ENCODE peak calls at places on chromosomes 7 and 10, in four cellular contexts. I is stomach, U is adrenal gland, H is tibial nerve. K is an unnamed sample.

GRCh38 chr7:111392976-111393762 is 169.1 kb downstream of the IMMP2L start:
- DNase-seq in H (no peak), I (no peak), U (no peak), K (peak; percentile 85)

GRCh38 chr7:14047709-14048399 is 58.4 kb upstream of the ETV1 start:
- DNase-seq in U (no peak), I (no peak), H (no peak), K (no peak)

GRCh38 chr7:79683185-79683890 is 229.9 kb upstream of the MAGI2 start:
- DNase-seq in I (no peak), H (no peak), U (no peak), K (no peak)

GRCh38 chr7:128409435-128410091 is at the start of gene IMPDH1:
- DNase-seq in H (peak; percentile 87), I (peak; percentile 94), U (peak; percentile 80), K (peak; percentile 86)

GRCh38 chr10:116608683-116609594 is 11.8 kb upstream of the PNLIPRP2 start:
- DNase-seq in I (no peak), H (no peak), U (no peak), K (no peak)

GRCh38 chr7:121475806-121476205 is 79.7 kb upstream of the FAM3C start:
- DNase-seq in H (no peak), I (peak; percentile 72), U (peak; percentile 40), K (peak; percentile 93)

GRCh38 chr10:24374134-24374915 is 165.4 kb downstream of the KIAA1217 start:
- DNase-seq in U (peak; percentile 44), I (no peak), H (no peak), K (no peak)

GRCh38 chr7:122100021-122100420 is 44.0 kb downstream of the AASS start:
- DNase-seq in H (no peak), I (no peak), U (no peak), K (peak; percentile 9)

GRCh38 chr7:11427686-11428273 is 404.2 kb downstream of the THSD7A start:
- DNase-seq in H (peak; percentile 23), I (no peak), U (no peak), K (peak; percentile 87)

GRCh38 chr7:30212720-30213119 is 71.7 kb upstream of the ZNRF2 start:
- DNase-seq in H (no peak), I (no peak), U (no peak), K (no peak)

GRCh38 chr7:25852249-25852994 is 299.6 kb upstream of the NFE2L3 start:
- DNase-seq in U (peak; percentile 25), I (no peak), H (no peak), K (peak; percentile 66)

GRCh38 chr7:103140061-103140460 is 8.8 kb downstream of the NAPEPLD start:
- DNase-seq in I (no peak), U (no peak), H (no peak), K (no peak)

GRCh38 chr10:71840177-71840711 is 10.8 kb downstream of the PSAP start:
- DNase-seq in U (peak; percentile 86), I (peak; percentile 80), H (peak; percentile 64), K (peak; percentile 97)

GRCh38 chr10:5583525-5584175 is 58.9 kb downstream of the CALML3 start:
- DNase-seq in I (peak; percentile 87), U (no peak), H (peak; percentile 23), K (peak; percentile 50)

GRCh38 chr10:123926401-123927264 is 35.0 kb upstream of the CPXM2 start:
- DNase-seq in U (no peak), I (no peak), H (no peak), K (peak; percentile 9)

GRCh38 chr7:52540041-52540440 is 495.4 kb upstream of the POM121L12 start:
- DNase-seq in I (no peak), U (no peak), H (no peak), K (no peak)

GRCh38 chr7:115252461-115252860 is 330.6 kb downstream of the MDFIC start:
- DNase-seq in U (no peak), H (no peak), I (no peak), K (no peak)

GRCh38 chr7:111162692-111163091 is 71.8 kb downstream of the LRRN3 start:
- DNase-seq in I (no peak), U (no peak), H (no peak), K (no peak)

GRCh38 chr10:95480102-95480900 is 80.9 kb downstream of the SORBS1 start:
- DNase-seq in I (no peak), H (peak; percentile 37), U (peak; percentile 44), K (no peak)

GRCh38 chr7:16811555-16811954 is 6.8 kb upstream of the AGR2 start:
- DNase-seq in H (no peak), U (no peak), I (no peak), K (no peak)

GRCh38 chr10:126199221-126199998 is 188.9 kb downstream of the ADAM12 start:
- DNase-seq in U (peak; percentile 89), H (no peak), I (no peak), K (no peak)

GRCh38 chr7:156668130-156668741 is 27.7 kb downstream of the RNF32 start:
- DNase-seq in U (no peak), H (no peak), I (peak; percentile 71), K (no peak)

GRCh38 chr7:130084037-130084875 is 13.9 kb downstream of the KLHDC10 start:
- DNase-seq in I (no peak), U (peak; percentile 61), H (no peak), K (no peak)

GRCh38 chr7:51010534-51010933 is 227.8 kb upstream of the GRB10 start:
- DNase-seq in U (no peak), H (no peak), I (no peak), K (no peak)

GRCh38 chr7:45921381-45921698 is 268 bp upstream of the IGFBP3 start:
- DNase-seq in H (no peak), U (no peak), I (no peak), K (peak; percentile 31)

GRCh38 chr7:43232376-43232775 is 119.9 kb downstream of the HECW1 start:
- DNase-seq in H (no peak), U (no peak), I (no peak), K (peak; percentile 4)

GRCh38 chr10:31878486-31878885 is 50.1 kb downstream of the ARHGAP12 start:
- DNase-seq in H (no peak), I (no peak), U (no peak), K (no peak)
- H3K4me1 ChIP-seq in H (peaks cover 4% of the 10 kb centered on the region), I (no peaks in the 10 kb centered on the region), U (peaks cover 17% of the 10 kb centered on the region), K (no peaks in the 10 kb centered on the region)

DNA sequence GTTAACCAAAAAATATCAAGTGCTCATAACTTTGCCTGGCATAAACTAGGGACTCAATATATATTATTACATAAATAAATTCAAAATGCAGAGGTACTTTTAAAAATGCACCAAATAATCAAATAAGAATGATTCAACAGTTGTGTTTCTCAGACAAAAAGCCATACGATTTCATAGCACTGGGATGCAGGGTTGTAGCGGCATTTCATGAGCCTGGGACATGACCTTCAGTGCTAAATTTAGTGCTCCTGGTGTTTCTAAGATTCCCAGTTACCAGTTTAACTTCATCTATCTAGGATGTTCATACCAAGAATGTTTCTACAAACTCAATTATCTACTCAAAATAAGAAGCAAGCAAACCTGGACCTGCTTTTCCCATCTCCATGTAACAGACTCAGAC is 4.0 kb downstream of the JAZF1 start:
- DNase-seq in I (no peak), U (no peak), H (no peak), K (no peak)
- H3K27ac ChIP-seq in I (no peak overlapping the region), U (no peak overlapping the region), H (no peak overlapping the region), K (peak overlapping the region; percentile 57)

DNA sequence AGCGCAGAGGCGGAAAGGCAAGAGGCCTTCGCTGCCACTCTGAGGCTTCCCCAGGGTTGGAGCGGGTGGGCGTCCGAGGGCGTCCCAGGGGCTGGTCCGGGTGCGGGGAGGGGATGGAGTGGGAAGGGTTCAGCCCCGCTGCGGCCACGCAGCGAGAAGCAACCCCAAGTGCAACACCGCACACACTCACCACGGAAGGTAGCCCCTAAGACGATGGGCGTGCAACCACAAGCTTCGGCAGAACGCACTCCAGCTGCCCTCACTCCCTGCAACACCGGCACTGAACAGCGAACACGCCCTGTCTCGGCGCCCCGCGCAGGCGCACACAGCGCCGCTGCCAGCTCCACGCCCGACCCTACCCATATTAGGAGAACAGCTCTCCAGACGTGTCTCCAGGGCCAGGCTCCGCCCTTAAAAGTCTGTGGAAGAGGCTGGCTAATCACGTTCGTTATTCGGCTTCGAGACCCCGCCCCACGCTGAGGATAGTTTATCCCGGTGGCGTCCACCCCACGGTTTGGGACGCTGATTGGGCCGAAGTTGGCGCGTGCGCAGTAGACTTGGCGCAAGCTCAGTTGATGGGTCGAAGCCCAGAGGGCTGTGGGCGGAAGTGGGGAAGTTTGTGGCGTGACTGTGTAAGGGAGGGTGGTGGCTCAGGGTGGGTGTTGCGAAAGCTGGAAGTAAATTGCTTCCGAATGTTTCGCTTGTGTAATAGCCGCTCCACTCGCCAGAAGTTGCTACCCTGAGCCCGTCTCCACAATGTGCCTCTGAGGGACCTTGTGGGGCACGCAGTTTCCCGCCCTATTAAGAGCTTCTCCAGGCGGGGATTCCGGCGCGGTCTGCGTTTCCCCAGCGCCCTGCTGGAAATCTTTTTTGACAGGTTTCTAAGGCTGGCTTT is at the start of gene RSU1:
- DNase-seq in U (peak; percentile 100), I (peak; percentile 100), H (peak; percentile 99), K (peak; percentile 100)
- H3K4me1 ChIP-seq in U (peaks cover 21% of the 10 kb centered on the region), I (peaks cover 26% of the 10 kb centered on the region), H (peaks cover 17% of the 10 kb centered on the region), K (peaks cover 10% of the 10 kb centered on the region)

GRCh38 chr10:49070701-49071100 is 44.6 kb downstream of the VSTM4 start:
- DNase-seq in U (no peak), H (no peak), I (no peak), K (no peak)
- H3K27ac ChIP-seq in U (peak overlapping the region; percentile 11), H (no peak overlapping the region), I (no peak overlapping the region), K (no peak overlapping the region)

GRCh38 chr10:78255796-78256638 is 222.4 kb downstream of the RPS24 start:
- DNase-seq in H (peak; percentile 32), I (peak; percentile 30), U (peak; percentile 92), K (peak; percentile 96)
- H3K4me1 ChIP-seq in H (no peaks in the 10 kb centered on the region), I (peaks cover 6% of the 10 kb centered on the region), U (peaks cover 14% of the 10 kb centered on the region), K (peaks cover 51% of the 10 kb centered on the region)

DNA sequence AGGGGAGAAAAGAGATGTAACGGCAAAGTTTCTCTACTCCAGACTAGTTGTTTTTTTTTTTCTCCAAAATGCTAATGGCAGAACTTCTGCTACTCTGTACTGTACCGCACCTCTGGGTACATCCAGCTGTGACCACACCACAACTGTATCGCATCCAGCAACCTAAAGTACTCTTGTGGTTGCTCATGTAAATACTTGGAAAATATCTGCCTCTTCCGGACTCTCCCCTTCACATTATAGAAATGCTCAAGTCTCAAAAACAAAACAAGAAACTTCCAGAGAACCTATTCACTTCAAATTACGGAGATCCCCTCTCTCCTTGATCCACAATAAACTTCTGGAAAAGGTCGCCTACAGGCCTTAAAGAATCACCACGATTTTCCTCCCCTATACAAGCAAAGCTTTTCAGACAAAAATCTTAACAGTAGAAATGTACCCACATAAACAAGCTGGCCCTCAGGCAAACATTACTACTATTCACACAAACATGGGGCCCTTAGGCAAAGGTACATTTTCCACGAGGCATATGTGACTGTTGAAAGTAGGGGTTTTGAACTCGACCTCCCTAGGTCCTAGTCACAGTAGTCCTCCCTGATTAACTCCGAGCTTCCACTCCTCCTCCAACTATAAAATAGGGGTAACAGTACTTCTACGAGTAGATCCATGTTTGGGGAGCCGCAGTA is 222.9 kb upstream of the MKLN1 start:
- DNase-seq in I (no peak), U (no peak), H (no peak), K (no peak)
- H3K27ac ChIP-seq in I (peak overlapping the region; percentile 77), U (no peak overlapping the region), H (peak overlapping the region; percentile 98), K (no peak overlapping the region)